ENCODE peak calls at places on chromosomes 1 and 21, in five cellular contexts. T is transverse colon; M is CD8-positive, alpha-beta memory T cell; Y is left lung; N is right lobe of liver. J is an unnamed sample.

GRCh38 chr21:46442938-46443337 is 15.8 kb upstream of the DIP2A start:
- DNase-seq in T (no peak), M (no peak), Y (no peak), N (no peak), J (no peak)

GRCh38 chr1:74193908-74194307 is 4.1 kb downstream of the LRRIQ3 start:
- DNase-seq in T (no peak), M (no peak), Y (no peak), N (no peak), J (no peak)

GRCh38 chr1:205325334-205325884 is 3.9 kb upstream of the NUAK2 start:
- DNase-seq in T (peak; percentile 75), M (peak; percentile 50), Y (no peak), N (no peak), J (no peak)

GRCh38 chr1:86503477-86504129 is 34.9 kb downstream of the CLCA1 start:
- DNase-seq in T (peak; percentile 24), M (no peak), Y (peak; percentile 79), N (peak; percentile 32), J (no peak)

GRCh38 chr1:5615076-5615475 is 377.1 kb downstream of the NPHP4 start:
- DNase-seq in T (no peak), M (no peak), Y (no peak), N (no peak), J (no peak)

GRCh38 chr1:200306954-200307754 is 102.7 kb downstream of the ZNF281 start:
- DNase-seq in T (no peak), M (no peak), Y (no peak), N (no peak), J (no peak)

GRCh38 chr1:39047374-39048229 is 21.5 kb downstream of the NDUFS5 start:
- DNase-seq in T (no peak), M (no peak), Y (no peak), N (no peak), J (no peak)

GRCh38 chr1:194930132-194930531 is 1678.1 kb downstream of the KCNT2 start:
- DNase-seq in T (no peak), M (no peak), Y (no peak), N (no peak), J (no peak)

GRCh38 chr1:21607549-21608529 is 61.3 kb downstream of the RAP1GAP start:
- DNase-seq in T (peak; percentile 95), M (no peak), Y (peak; percentile 90), N (peak; percentile 82), J (peak; percentile 85)

GRCh38 chr1:214638997-214639396 is 36.0 kb downstream of the CENPF start:
- DNase-seq in T (no peak), M (no peak), Y (no peak), N (no peak), J (no peak)

GRCh38 chr1:179034720-179035119 is 9.0 kb downstream of the FAM20B start:
- DNase-seq in T (no peak), M (no peak), Y (no peak), N (no peak), J (no peak)

GRCh38 chr1:202623075-202623474 is 87.2 kb downstream of the SYT2 start:
- DNase-seq in T (no peak), M (no peak), Y (no peak), N (no peak), J (no peak)

GRCh38 chr1:212355230-212355969 is 59.3 kb downstream of the PACC1 start:
- DNase-seq in T (no peak), M (no peak), Y (no peak), N (no peak), J (no peak)

GRCh38 chr1:38004284-38005101 is 821 bp downstream of the FHL3 start:
- DNase-seq in T (no peak), M (no peak), Y (no peak), N (no peak), J (no peak)

GRCh38 chr1:47996406-47997226 is 569 bp downstream of the TRABD2B start:
- DNase-seq in T (no peak), M (no peak), Y (no peak), N (peak; percentile 48), J (no peak)

GRCh38 chr1:247295274-247295684 is 36.4 kb downstream of the ZNF496 start:
- DNase-seq in T (no peak), M (no peak), Y (no peak), N (no peak), J (no peak)

GRCh38 chr1:214637722-214638473 is 34.9 kb downstream of the CENPF start:
- DNase-seq in T (peak; percentile 9), M (no peak), Y (no peak), N (no peak), J (no peak)

DNA sequence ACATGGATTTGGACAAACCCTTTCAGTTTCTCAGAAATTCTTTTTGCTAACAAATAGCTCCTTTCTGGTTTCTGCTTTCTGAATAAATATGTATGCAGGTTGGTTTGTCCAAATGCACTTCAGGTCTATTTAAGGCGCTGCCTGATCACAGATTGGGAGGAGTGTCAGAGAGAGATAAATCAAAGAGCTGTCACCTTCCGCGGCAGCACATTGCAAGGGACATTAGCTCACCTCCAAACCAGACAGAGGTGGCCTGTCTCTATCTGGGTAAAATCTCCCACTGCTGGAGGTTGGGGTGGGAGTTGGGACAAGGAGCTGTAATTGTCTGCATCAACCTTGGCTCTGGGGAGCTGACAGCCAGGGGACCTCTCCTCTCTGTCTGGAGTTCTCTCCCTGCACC is 25.2 kb downstream of the PRAMEF20 start:
- DNase-seq in T (no peak), M (no peak), Y (no peak), N (no peak), J (no peak)
- H3K9me3 ChIP-seq in T (no peaks in the 10 kb centered on the region), M (no peaks in the 10 kb centered on the region), Y (no peaks in the 10 kb centered on the region), N (no peaks in the 10 kb centered on the region), J (no peaks in the 10 kb centered on the region)

GRCh38 chr21:44878053-44878982 is 4.8 kb upstream of the PTTG1IP start:
- DNase-seq in T (peak; percentile 39), M (no peak), Y (no peak), N (peak; percentile 69), J (no peak)
- H3K27ac ChIP-seq in T (peak overlapping the region; percentile 64), M (peak overlapping the region; percentile 51), Y (peak overlapping the region; percentile 60), N (peak overlapping the region; percentile 46), J (peak overlapping the region; percentile 95)

DNA sequence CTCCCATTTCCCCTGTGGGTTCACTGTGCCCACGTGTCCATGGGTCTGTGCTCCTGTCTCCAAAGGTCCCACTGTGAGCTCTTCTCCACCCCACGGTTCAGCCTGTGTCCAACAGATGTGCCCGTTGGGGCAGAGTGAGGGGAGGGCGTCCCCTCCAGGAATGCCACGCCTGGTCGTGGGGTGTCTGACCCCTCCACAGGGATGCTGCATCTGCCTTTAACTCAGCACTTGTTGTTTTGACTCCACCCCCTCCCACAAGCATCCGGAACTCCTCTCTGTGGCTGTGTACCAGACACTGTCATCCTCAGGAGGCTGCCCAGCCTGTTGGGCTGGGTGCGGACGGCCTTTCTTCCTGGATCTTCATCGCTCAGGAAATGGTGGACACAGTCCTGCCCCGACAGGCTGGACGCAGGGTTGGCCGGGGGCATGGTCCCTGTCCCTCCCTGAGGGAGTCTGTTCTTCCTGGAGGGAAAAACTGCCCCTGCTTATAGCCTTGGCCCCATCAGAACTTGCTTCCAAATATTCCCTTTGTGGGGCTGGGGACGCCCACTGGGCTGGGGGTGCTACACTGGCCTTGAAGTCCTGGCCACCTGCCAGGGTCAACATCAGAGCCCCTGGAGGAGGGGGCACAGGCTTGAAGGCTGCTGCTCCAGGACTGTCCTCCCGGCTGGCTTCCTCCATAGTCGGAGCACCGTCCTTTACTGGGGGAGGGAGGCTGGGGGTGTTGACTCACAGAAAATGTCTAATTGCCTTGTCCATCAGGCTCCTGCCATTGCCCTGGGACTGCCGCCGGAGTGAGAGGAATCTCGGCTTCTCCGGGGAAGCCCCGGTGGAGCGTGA is 182.0 kb upstream of the C1orf174 start:
- DNase-seq in T (no peak), M (no peak), Y (no peak), N (no peak), J (no peak)
- H3K9me3 ChIP-seq in T (no peaks in the 10 kb centered on the region), M (no peaks in the 10 kb centered on the region), Y (no peaks in the 10 kb centered on the region), N (no peaks in the 10 kb centered on the region), J (no peaks in the 10 kb centered on the region)

DNA sequence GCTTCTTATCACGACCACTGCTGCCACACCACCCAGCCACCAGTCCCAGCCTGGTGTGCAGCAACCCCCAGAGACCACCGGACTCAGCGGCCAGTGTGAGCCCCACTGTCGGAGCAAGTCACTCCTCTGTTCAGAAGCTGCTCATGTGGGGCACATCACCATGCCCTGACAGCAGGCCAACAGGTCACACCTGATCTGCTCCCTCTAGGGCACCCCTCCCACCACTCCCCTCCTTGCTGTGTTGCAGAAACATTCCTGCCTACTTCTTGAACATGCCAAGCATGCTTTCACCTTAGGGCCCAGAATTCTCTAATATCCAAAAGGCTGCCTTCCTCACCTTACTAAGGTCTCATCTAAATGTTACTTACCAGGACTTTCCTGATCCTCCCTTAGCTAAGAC is 146.5 kb downstream of the SLC45A1 start:
- DNase-seq in T (no peak), M (no peak), Y (peak; percentile 58), N (no peak), J (no peak)
- H3K27ac ChIP-seq in T (peak overlapping the region; percentile 86), M (no peak overlapping the region), Y (peak overlapping the region; percentile 74), N (peak overlapping the region; percentile 14), J (no peak overlapping the region)

GRCh38 chr21:38221594-38221993 is 35.2 kb upstream of the KCNJ15 start:
- DNase-seq in T (no peak), M (no peak), Y (no peak), N (no peak), J (no peak)
- H3K9me3 ChIP-seq in T (peaks cover 30% of the 10 kb centered on the region), M (peaks cover 20% of the 10 kb centered on the region), Y (no peaks in the 10 kb centered on the region), N (peaks cover 2% of the 10 kb centered on the region), J (peaks cover 25% of the 10 kb centered on the region)

GRCh38 chr1:147699686-147700041 is 29.3 kb upstream of the ACP6 start:
- DNase-seq in T (no peak), M (no peak), Y (no peak), N (no peak), J (no peak)
- H3K27ac ChIP-seq in T (no peak overlapping the region), M (no peak overlapping the region), Y (no peak overlapping the region), N (no peak overlapping the region), J (no peak overlapping the region)

DNA sequence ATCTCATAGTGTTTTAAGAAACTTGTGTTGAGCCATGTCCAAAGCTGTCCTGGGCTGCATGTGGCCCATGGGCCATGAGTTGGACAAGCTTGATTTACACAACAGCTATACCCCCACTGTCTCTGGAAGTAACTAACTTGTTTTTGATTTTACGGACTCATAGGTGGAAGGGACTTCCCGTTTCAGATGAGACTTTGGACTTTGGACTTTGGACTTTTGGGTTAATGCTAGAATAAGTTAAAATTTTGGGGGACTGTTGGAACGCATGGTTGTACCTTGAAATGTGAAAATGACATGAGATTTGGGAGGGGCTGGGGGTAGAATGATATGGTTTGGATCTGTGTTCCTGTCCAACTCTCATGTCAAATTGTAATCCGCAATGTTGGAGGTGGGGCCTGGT is 52.6 kb upstream of the ZSWIM5 start:
- DNase-seq in T (no peak), M (no peak), Y (no peak), N (no peak), J (no peak)
- H3K9me3 ChIP-seq in T (peaks cover 14% of the 10 kb centered on the region), M (peaks cover 13% of the 10 kb centered on the region), Y (no peaks in the 10 kb centered on the region), N (no peaks in the 10 kb centered on the region), J (peaks cover 14% of the 10 kb centered on the region)

J was measured in RWPE2.